ENCODE peak calls at places on chromosomes 16 and 17, in six cellular contexts. One of them, this sample, is unnamed.

GRCh38 chr17:49557204-49558024 is 18.3 kb upstream of the NXPH3 start:
- DNase-seq in body of pancreas: peak
- DNase-seq in lower leg skin: no peak
- DNase-seq in uterus: no peak
- DNase-seq in stomach: peak
- DNase-seq in A549: peak
- DNase-seq in this sample: no peak

GRCh38 chr17:7881655-7882054 is 6.9 kb upstream of the CHD3 start:
- DNase-seq in stomach: no peak
- DNase-seq in body of pancreas: peak
- DNase-seq in uterus: peak
- DNase-seq in lower leg skin: no peak
- DNase-seq in A549: no peak
- DNase-seq in this sample: no peak

GRCh38 chr16:85750021-85750826 is 672 bp downstream of the C16orf74 start:
- DNase-seq in body of pancreas: peak
- DNase-seq in lower leg skin: no peak
- DNase-seq in uterus: no peak
- DNase-seq in A549: no peak
- DNase-seq in stomach: peak
- DNase-seq in this sample: no peak

GRCh38 chr16:84986879-84987278 is 24.5 kb downstream of the ZDHHC7 start:
- DNase-seq in lower leg skin: no peak
- DNase-seq in A549: no peak
- DNase-seq in body of pancreas: no peak
- DNase-seq in stomach: no peak
- DNase-seq in uterus: no peak
- DNase-seq in this sample: no peak

GRCh38 chr17:16817201-16817600 is 127.2 kb downstream of the CCDC144A start:
- DNase-seq in body of pancreas: no peak
- DNase-seq in uterus: no peak
- DNase-seq in lower leg skin: no peak
- DNase-seq in stomach: no peak
- DNase-seq in A549: no peak
- DNase-seq in this sample: no peak

GRCh38 chr16:14095883-14096551 is 24.9 kb downstream of the MRTFB start:
- DNase-seq in stomach: no peak
- DNase-seq in A549: no peak
- DNase-seq in uterus: no peak
- DNase-seq in lower leg skin: no peak
- DNase-seq in body of pancreas: peak
- DNase-seq in this sample: no peak

GRCh38 chr16:14456793-14457481 is 173.1 kb downstream of the PARN start:
- DNase-seq in A549: no peak
- DNase-seq in body of pancreas: no peak
- DNase-seq in uterus: no peak
- DNase-seq in lower leg skin: no peak
- DNase-seq in stomach: no peak
- DNase-seq in this sample: no peak

GRCh38 chr16:10767127-10767526 is 23.5 kb downstream of the NUBP1 start:
- DNase-seq in stomach: no peak
- DNase-seq in uterus: no peak
- DNase-seq in lower leg skin: no peak
- DNase-seq in A549: no peak
- DNase-seq in body of pancreas: no peak
- DNase-seq in this sample: no peak

GRCh38 chr17:55420776-55421178 is 858 bp downstream of the MMD start:
- DNase-seq in uterus: peak
- DNase-seq in stomach: peak
- DNase-seq in A549: peak
- DNase-seq in lower leg skin: peak
- DNase-seq in body of pancreas: peak
- DNase-seq in this sample: no peak

GRCh38 chr16:64950731-64951130 is 171.1 kb downstream of the CDH11 start:
- DNase-seq in stomach: no peak
- DNase-seq in A549: no peak
- DNase-seq in body of pancreas: no peak
- DNase-seq in lower leg skin: no peak
- DNase-seq in uterus: no peak
- DNase-seq in this sample: no peak

GRCh38 chr17:16023881-16024280 is 24.3 kb downstream of the TTC19 start:
- DNase-seq in uterus: no peak
- DNase-seq in A549: no peak
- DNase-seq in lower leg skin: no peak
- DNase-seq in stomach: no peak
- DNase-seq in body of pancreas: no peak
- DNase-seq in this sample: no peak

GRCh38 chr17:20105539-20106291 is 96.6 kb downstream of the SPECC1 start:
- DNase-seq in lower leg skin: no peak
- DNase-seq in stomach: no peak
- DNase-seq in uterus: no peak
- DNase-seq in A549: no peak
- DNase-seq in body of pancreas: no peak
- DNase-seq in this sample: no peak

GRCh38 chr16:88058817-88059216 is 107.6 kb downstream of the BANP start:
- DNase-seq in body of pancreas: no peak
- DNase-seq in stomach: no peak
- DNase-seq in lower leg skin: no peak
- DNase-seq in uterus: peak
- DNase-seq in A549: no peak
- DNase-seq in this sample: no peak

GRCh38 chr17:56699186-56699895 is 105.8 kb downstream of the NOG start:
- DNase-seq in lower leg skin: peak
- DNase-seq in uterus: no peak
- DNase-seq in A549: peak
- DNase-seq in body of pancreas: peak
- DNase-seq in stomach: peak
- DNase-seq in this sample: peak

GRCh38 chr17:56697190-56697589 is 103.7 kb downstream of the NOG start:
- DNase-seq in body of pancreas: no peak
- DNase-seq in lower leg skin: no peak
- DNase-seq in stomach: no peak
- DNase-seq in uterus: no peak
- DNase-seq in A549: no peak
- DNase-seq in this sample: no peak

GRCh38 chr17:56700919-56701420 is 107.5 kb downstream of the NOG start:
- DNase-seq in uterus: no peak
- DNase-seq in lower leg skin: no peak
- DNase-seq in body of pancreas: no peak
- DNase-seq in A549: no peak
- DNase-seq in stomach: no peak
- DNase-seq in this sample: no peak
- TF ChIP-seq POLR2A in uterus: no peak
- TF ChIP-seq POLR2A in lower leg skin: no peak
- TF ChIP-seq POLR2A in body of pancreas: no peak
- TF ChIP-seq POLR2A in A549: no peak
- TF ChIP-seq POLR2A in stomach: no peak
- TF ChIP-seq POLR2A in this sample: no peak

GRCh38 chr17:1742371-1743093 is at the start of gene SERPINF2:
- DNase-seq in lower leg skin: no peak
- DNase-seq in A549: no peak
- DNase-seq in stomach: no peak
- DNase-seq in uterus: no peak
- DNase-seq in body of pancreas: no peak
- DNase-seq in this sample: no peak
- TF ChIP-seq POLR2A in lower leg skin: no peak
- TF ChIP-seq POLR2A in A549: no peak
- TF ChIP-seq POLR2A in stomach: no peak
- TF ChIP-seq POLR2A in uterus: no peak
- TF ChIP-seq POLR2A in body of pancreas: no peak
- TF ChIP-seq POLR2A in this sample: no peak

DNA sequence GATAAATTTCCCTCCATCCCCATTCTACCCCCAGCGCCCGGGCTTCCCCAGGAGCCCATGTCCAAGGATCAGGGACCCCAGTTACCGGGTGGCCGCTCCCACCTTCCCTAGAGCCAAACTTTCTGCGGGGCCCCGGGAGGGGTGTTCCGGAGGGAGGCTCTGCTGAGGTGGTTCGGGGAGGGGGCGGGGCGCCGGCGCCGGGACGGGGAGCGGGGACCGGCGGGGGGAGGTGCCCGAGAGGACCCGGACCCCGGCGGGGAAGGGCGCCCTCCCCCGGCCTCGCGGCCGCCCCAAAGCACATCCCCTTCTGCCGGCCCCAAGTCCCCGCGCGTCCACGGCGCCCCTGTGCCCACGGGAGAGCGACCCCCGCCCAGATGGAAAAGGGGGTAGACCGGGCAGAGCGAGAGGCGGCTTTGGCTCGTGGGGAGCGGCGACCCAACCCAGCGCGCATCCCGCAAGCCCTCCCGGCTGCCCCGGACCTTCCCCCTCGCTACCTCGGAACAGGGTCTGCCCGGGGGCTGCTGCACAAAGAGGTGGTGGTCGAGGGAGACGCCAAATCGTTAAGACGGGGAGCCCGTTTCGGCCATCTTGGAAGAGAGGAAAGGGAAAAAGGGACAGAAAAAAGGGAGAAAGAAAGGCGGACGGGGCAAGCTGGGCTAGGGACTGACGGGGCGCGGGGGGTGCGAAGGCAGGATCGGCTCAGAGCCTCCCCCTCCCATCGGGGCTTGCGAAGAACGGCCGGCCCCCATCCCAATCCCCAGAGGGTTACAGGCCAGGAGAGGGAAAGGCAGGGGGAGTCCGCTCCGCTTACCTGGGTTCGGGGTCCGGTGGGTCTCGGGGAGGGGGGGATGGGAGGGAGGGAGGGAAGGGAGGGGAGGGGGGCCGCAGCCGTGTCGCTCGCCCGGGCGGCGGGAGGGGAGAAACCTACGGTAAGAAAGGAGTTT is 479 bp downstream of the PCGF2 start:
- DNase-seq in uterus: peak
- DNase-seq in lower leg skin: no peak
- DNase-seq in A549: no peak
- DNase-seq in body of pancreas: peak
- DNase-seq in stomach: no peak
- DNase-seq in this sample: no peak
- TF ChIP-seq POLR2A in uterus: peak
- TF ChIP-seq POLR2A in lower leg skin: no peak
- TF ChIP-seq POLR2A in A549: peak
- TF ChIP-seq POLR2A in body of pancreas: no peak
- TF ChIP-seq POLR2A in stomach: no peak
- TF ChIP-seq POLR2A in this sample: no peak

DNA sequence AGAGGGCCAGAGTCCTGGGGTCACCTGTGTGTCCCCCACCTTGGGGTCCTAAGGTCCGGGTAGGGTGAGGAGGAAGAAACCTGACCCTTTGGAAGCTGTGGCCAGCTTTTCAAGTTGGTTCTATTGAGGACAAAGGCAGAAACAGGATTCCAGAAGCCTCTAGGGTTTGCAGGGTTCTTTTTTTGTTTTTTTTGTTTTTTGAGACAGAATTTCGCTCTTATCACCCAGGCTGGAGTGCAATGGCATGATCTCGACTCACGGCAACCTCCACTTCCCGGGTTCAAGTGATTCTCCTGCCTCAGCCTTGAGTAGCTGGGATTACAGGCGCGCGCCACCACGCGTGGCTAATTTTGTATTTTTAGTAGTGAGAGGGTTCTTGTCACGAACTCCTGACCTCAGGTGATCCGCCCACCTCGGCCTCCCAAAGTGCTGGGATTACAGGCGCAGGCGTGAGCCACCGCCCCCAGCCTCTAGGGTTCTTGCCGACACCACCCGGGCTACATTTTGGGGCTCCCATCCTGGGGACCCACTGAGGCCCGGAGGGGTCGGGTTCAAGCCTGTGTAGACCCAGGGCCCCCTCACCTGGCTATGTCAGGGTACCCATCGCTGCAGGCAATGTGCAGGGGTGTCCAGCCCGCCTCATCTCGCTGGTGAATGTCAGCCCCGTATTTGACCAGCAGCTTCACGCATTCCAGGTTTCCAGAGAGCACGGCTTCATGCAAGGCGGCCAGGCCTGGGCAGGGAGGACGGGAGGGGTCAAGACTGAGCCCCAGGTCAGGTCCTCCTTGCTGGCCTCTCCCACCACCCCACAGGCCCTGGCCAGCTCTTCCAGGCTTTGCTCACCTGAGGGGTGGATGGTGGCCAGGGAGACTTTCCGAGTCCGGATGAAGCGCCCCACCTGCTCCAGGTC is 674 bp downstream of the PPP1R27 start:
- DNase-seq in body of pancreas: no peak
- DNase-seq in stomach: no peak
- DNase-seq in A549: no peak
- DNase-seq in uterus: no peak
- DNase-seq in lower leg skin: no peak
- DNase-seq in this sample: no peak
- TF ChIP-seq POLR2A in body of pancreas: no peak
- TF ChIP-seq POLR2A in stomach: no peak
- TF ChIP-seq POLR2A in A549: no peak
- TF ChIP-seq POLR2A in uterus: no peak
- TF ChIP-seq POLR2A in lower leg skin: no peak
- TF ChIP-seq POLR2A in this sample: no peak

DNA sequence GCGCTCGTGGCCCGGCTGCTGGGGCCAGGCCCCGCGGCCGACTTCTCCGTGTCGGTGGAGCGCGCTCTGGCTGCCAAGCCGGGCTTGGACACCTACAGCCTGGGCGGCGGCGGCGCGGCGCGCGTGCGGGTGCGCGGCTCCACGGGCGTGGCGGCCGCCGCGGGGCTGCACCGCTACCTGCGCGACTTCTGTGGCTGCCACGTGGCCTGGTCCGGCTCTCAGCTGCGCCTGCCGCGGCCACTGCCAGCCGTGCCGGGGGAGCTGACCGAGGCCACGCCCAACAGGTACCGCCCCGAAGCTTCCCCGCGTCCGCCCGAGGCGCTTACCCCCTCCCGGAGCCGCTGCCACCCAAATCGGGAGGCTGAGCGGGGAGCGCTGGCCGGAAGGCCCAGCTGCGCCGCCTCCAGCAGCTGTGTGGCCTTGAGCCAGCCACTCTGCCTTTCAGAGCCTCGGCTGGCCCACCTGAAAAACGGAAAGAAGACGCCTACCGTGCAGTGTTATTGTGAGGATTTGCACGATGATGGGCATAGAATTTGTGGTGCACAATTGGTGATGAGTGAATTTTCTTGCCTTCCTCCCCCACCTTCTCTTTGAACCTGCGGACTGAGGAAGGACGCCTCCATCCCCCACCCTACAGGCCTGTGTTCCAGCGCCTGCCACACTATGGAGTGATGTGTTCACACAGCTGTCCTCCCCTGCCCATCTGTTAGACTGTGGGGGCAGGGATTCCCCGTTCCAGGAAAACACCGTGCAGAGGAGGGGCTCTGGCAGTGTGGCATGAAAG is 523 bp downstream of the NAGLU start:
- DNase-seq in uterus: peak
- DNase-seq in stomach: peak
- DNase-seq in lower leg skin: peak
- DNase-seq in A549: peak
- DNase-seq in body of pancreas: peak
- DNase-seq in this sample: peak
- TF ChIP-seq POLR2A in uterus: no peak
- TF ChIP-seq POLR2A in stomach: no peak
- TF ChIP-seq POLR2A in lower leg skin: no peak
- TF ChIP-seq POLR2A in A549: peak
- TF ChIP-seq POLR2A in body of pancreas: no peak
- TF ChIP-seq POLR2A in this sample: peak

This sample was measured in H54.